ENCODE peak calls at places on chromosomes 1 and 21, in ten cellular contexts. One of them, this sample, is unnamed.

GRCh38 chr21:36613064-36613463 is 85.9 kb upstream of the SIM2 start:
- DNase-seq in GM10248: no peak
- DNase-seq in LNCaP clone FGC: no peak
- DNase-seq in mammary epithelial cell: no peak
- DNase-seq in cardiac fibroblast: no peak
- DNase-seq in RWPE1: no peak
- DNase-seq in choroid plexus epithelial cell: peak
- DNase-seq in thyroid gland: no peak
- DNase-seq in mucosa of descending colon: no peak
- DNase-seq in AG04450: peak
- DNase-seq in this sample: no peak

GRCh38 chr1:92953491-92953890 is 7.8 kb downstream of the DIPK1A start:
- DNase-seq in GM10248: peak
- DNase-seq in LNCaP clone FGC: no peak
- DNase-seq in mammary epithelial cell: no peak
- DNase-seq in cardiac fibroblast: no peak
- DNase-seq in RWPE1: no peak
- DNase-seq in choroid plexus epithelial cell: no peak
- DNase-seq in thyroid gland: no peak
- DNase-seq in mucosa of descending colon: no peak
- DNase-seq in AG04450: no peak
- DNase-seq in this sample: no peak

GRCh38 chr1:48776400-48777218 is at the start of gene BEND5:
- DNase-seq in GM10248: peak
- DNase-seq in LNCaP clone FGC: no peak
- DNase-seq in mammary epithelial cell: no peak
- DNase-seq in cardiac fibroblast: no peak
- DNase-seq in RWPE1: no peak
- DNase-seq in choroid plexus epithelial cell: no peak
- DNase-seq in thyroid gland: peak
- DNase-seq in mucosa of descending colon: peak
- DNase-seq in AG04450: peak
- DNase-seq in this sample: peak

GRCh38 chr1:147236959-147237791 is 5.3 kb upstream of the CHD1L start:
- DNase-seq in GM10248: no peak
- DNase-seq in LNCaP clone FGC: peak
- DNase-seq in mammary epithelial cell: peak
- DNase-seq in cardiac fibroblast: no peak
- DNase-seq in RWPE1: no peak
- DNase-seq in choroid plexus epithelial cell: no peak
- DNase-seq in thyroid gland: no peak
- DNase-seq in mucosa of descending colon: peak
- DNase-seq in AG04450: no peak
- DNase-seq in this sample: no peak

GRCh38 chr1:201570886-201571624 is 32.1 kb downstream of the NAV1 start:
- DNase-seq in GM10248: no peak
- DNase-seq in LNCaP clone FGC: no peak
- DNase-seq in mammary epithelial cell: no peak
- DNase-seq in cardiac fibroblast: no peak
- DNase-seq in RWPE1: no peak
- DNase-seq in choroid plexus epithelial cell: no peak
- DNase-seq in thyroid gland: no peak
- DNase-seq in mucosa of descending colon: no peak
- DNase-seq in AG04450: no peak
- DNase-seq in this sample: no peak

GRCh38 chr1:9101510-9102146 is 27.3 kb downstream of the GPR157 start:
- DNase-seq in GM10248: peak
- DNase-seq in LNCaP clone FGC: peak
- DNase-seq in mammary epithelial cell: peak
- DNase-seq in cardiac fibroblast: peak
- DNase-seq in RWPE1: peak
- DNase-seq in choroid plexus epithelial cell: peak
- DNase-seq in thyroid gland: no peak
- DNase-seq in mucosa of descending colon: peak
- DNase-seq in AG04450: peak
- DNase-seq in this sample: peak

GRCh38 chr1:52059326-52059725 is 3.2 kb downstream of the BTF3L4 start:
- DNase-seq in GM10248: no peak
- DNase-seq in LNCaP clone FGC: no peak
- DNase-seq in mammary epithelial cell: peak
- DNase-seq in cardiac fibroblast: peak
- DNase-seq in RWPE1: peak
- DNase-seq in choroid plexus epithelial cell: peak
- DNase-seq in thyroid gland: no peak
- DNase-seq in mucosa of descending colon: no peak
- DNase-seq in AG04450: no peak
- DNase-seq in this sample: no peak

GRCh38 chr1:107698161-107698560 is 266.8 kb downstream of the VAV3 start:
- DNase-seq in GM10248: no peak
- DNase-seq in LNCaP clone FGC: no peak
- DNase-seq in mammary epithelial cell: no peak
- DNase-seq in cardiac fibroblast: no peak
- DNase-seq in RWPE1: no peak
- DNase-seq in choroid plexus epithelial cell: no peak
- DNase-seq in thyroid gland: no peak
- DNase-seq in mucosa of descending colon: no peak
- DNase-seq in AG04450: no peak
- DNase-seq in this sample: no peak

DNA sequence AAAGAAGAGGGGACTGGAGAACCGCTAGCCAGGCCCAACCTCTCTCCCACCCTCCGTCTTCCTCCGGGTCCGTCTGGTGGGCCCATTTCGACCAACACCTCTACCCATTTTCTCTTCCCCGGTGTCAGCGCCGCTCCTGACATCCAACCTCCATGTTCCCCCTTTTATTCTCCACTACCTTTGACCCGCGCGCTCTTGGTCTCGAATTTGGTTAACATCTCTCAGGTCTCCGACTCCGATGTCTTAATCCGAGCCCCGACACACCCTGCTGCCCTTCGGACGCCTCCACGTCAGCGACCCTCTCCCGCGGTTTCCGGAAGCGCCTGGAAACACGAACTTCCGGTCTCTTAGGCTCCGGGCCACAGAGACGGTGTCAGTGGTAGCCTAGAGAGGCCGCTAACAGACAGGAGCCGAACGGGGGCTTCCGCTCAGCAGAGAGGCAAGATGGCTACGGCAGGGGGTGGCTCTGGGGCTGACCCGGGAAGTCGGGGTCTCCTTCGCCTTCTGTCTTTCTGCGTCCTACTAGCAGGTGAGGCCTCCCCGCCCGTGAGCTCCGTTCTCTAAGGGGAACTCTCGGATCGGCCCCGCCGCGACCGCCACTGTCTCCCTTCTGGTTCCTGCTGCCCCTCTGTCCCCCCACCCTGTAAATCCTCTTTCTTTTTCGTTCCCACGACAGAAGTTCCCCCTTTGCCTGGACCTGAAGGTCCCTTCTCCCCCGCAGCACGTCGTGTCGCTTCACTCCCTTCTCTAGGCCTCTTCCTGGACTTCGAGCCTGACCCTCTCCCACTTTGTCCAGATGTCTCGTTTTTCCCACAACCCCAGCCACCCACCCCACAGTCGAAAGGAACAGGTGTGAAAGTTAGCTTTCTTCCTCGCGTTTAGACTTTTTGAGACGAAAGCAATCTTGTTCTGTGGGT is at the start of the genes COPA and NCSTN:
- DNase-seq in GM10248: peak
- DNase-seq in LNCaP clone FGC: peak
- DNase-seq in mammary epithelial cell: peak
- DNase-seq in cardiac fibroblast: peak
- DNase-seq in RWPE1: peak
- DNase-seq in choroid plexus epithelial cell: peak
- DNase-seq in thyroid gland: peak
- DNase-seq in mucosa of descending colon: peak
- DNase-seq in AG04450: peak
- DNase-seq in this sample: peak
- TF ChIP-seq CTCF in GM10248: no peak
- TF ChIP-seq CTCF in LNCaP clone FGC: no peak
- TF ChIP-seq CTCF in mammary epithelial cell: peak
- TF ChIP-seq CTCF in cardiac fibroblast: peak
- TF ChIP-seq CTCF in RWPE1: no peak
- TF ChIP-seq CTCF in choroid plexus epithelial cell: peak
- TF ChIP-seq CTCF in thyroid gland: peak
- TF ChIP-seq CTCF in mucosa of descending colon: no peak
- TF ChIP-seq CTCF in AG04450: peak
- TF ChIP-seq CTCF in this sample: no peak

GRCh38 chr1:165893507-165893906 is 66.1 kb downstream of the UCK2 start:
- DNase-seq in GM10248: no peak
- DNase-seq in LNCaP clone FGC: no peak
- DNase-seq in mammary epithelial cell: no peak
- DNase-seq in cardiac fibroblast: peak
- DNase-seq in RWPE1: no peak
- DNase-seq in choroid plexus epithelial cell: no peak
- DNase-seq in thyroid gland: no peak
- DNase-seq in mucosa of descending colon: no peak
- DNase-seq in AG04450: no peak
- DNase-seq in this sample: no peak

GRCh38 chr1:165892935-165893334 is 65.5 kb downstream of the UCK2 start:
- DNase-seq in GM10248: no peak
- DNase-seq in LNCaP clone FGC: no peak
- DNase-seq in mammary epithelial cell: no peak
- DNase-seq in cardiac fibroblast: no peak
- DNase-seq in RWPE1: no peak
- DNase-seq in choroid plexus epithelial cell: no peak
- DNase-seq in thyroid gland: no peak
- DNase-seq in mucosa of descending colon: no peak
- DNase-seq in AG04450: no peak
- DNase-seq in this sample: no peak

GRCh38 chr1:165895451-165895871 is 68.0 kb downstream of the UCK2 start:
- DNase-seq in GM10248: no peak
- DNase-seq in LNCaP clone FGC: no peak
- DNase-seq in mammary epithelial cell: no peak
- DNase-seq in cardiac fibroblast: peak
- DNase-seq in RWPE1: no peak
- DNase-seq in choroid plexus epithelial cell: peak
- DNase-seq in thyroid gland: no peak
- DNase-seq in mucosa of descending colon: no peak
- DNase-seq in AG04450: no peak
- DNase-seq in this sample: no peak

GRCh38 chr1:165896277-165896676 is 68.9 kb downstream of the UCK2 start:
- DNase-seq in GM10248: no peak
- DNase-seq in LNCaP clone FGC: no peak
- DNase-seq in mammary epithelial cell: peak
- DNase-seq in cardiac fibroblast: peak
- DNase-seq in RWPE1: peak
- DNase-seq in choroid plexus epithelial cell: peak
- DNase-seq in thyroid gland: no peak
- DNase-seq in mucosa of descending colon: no peak
- DNase-seq in AG04450: peak
- DNase-seq in this sample: no peak

DNA sequence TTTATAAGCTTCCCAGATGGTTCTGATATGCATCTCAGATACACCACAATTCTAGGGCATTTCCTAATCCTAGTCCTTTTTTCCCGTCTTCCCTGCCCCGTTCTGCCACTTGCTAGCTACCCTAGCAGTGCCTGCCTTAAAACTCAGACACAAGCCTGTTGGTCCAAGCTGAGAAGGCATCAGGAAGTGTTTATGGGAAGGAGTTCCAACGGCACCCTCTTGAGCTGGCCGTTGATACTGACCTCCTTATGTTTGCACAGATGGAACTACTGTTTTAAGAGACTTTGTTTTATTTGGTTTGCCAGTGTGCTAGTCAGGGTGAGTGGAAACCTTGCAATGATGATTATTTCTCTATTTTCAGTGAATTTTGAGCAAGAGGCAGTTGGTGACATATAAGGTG is 67.2 kb downstream of the UCK2 start:
- DNase-seq in GM10248: no peak
- DNase-seq in LNCaP clone FGC: peak
- DNase-seq in mammary epithelial cell: no peak
- DNase-seq in cardiac fibroblast: peak
- DNase-seq in RWPE1: no peak
- DNase-seq in choroid plexus epithelial cell: peak
- DNase-seq in thyroid gland: no peak
- DNase-seq in mucosa of descending colon: no peak
- DNase-seq in AG04450: no peak
- DNase-seq in this sample: no peak
- TF ChIP-seq CTCF in GM10248: no peak
- TF ChIP-seq CTCF in LNCaP clone FGC: peak
- TF ChIP-seq CTCF in mammary epithelial cell: no peak
- TF ChIP-seq CTCF in cardiac fibroblast: no peak
- TF ChIP-seq CTCF in RWPE1: no peak
- TF ChIP-seq CTCF in choroid plexus epithelial cell: peak
- TF ChIP-seq CTCF in thyroid gland: no peak
- TF ChIP-seq CTCF in mucosa of descending colon: no peak
- TF ChIP-seq CTCF in AG04450: peak
- TF ChIP-seq CTCF in this sample: no peak

DNA sequence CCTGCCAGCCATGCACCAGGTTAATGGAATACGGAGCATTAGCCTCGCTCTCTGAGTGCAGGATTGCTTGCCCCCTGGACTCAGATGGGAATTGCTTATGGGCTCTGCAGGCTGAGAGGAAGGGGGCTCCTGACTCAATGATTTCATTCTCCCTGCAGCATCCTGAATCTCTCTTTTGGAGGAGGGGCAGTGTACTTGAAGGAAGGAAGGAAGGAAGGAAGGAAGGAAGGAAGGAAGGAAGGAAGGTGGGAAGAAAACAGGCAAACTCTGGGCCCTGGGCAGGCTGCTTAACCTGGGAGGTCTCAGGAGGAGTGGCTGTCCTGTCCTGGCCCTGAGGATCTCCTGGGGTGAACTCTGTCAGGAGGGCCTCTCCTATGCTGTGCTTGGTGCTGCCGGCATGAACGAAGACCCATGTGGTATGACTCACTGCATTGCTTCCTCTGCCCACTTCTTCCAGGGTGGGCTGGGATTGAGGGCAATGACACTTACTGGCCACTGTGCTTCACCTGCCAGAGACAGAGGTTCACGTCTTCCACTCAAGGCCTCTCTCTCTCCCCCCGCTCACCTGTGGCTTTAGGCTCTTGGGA is 257.1 kb upstream of the CSF3R start:
- DNase-seq in GM10248: no peak
- DNase-seq in LNCaP clone FGC: no peak
- DNase-seq in mammary epithelial cell: no peak
- DNase-seq in cardiac fibroblast: no peak
- DNase-seq in RWPE1: no peak
- DNase-seq in choroid plexus epithelial cell: no peak
- DNase-seq in thyroid gland: no peak
- DNase-seq in mucosa of descending colon: no peak
- DNase-seq in AG04450: no peak
- DNase-seq in this sample: no peak
- TF ChIP-seq CTCF in GM10248: no peak
- TF ChIP-seq CTCF in LNCaP clone FGC: no peak
- TF ChIP-seq CTCF in mammary epithelial cell: no peak
- TF ChIP-seq CTCF in cardiac fibroblast: no peak
- TF ChIP-seq CTCF in RWPE1: no peak
- TF ChIP-seq CTCF in choroid plexus epithelial cell: no peak
- TF ChIP-seq CTCF in thyroid gland: no peak
- TF ChIP-seq CTCF in mucosa of descending colon: no peak
- TF ChIP-seq CTCF in AG04450: no peak
- TF ChIP-seq CTCF in this sample: no peak

GRCh38 chr1:156584813-156585212 is 5.3 kb downstream of the TTC24 start:
- DNase-seq in GM10248: no peak
- DNase-seq in LNCaP clone FGC: no peak
- DNase-seq in mammary epithelial cell: no peak
- DNase-seq in cardiac fibroblast: no peak
- DNase-seq in RWPE1: no peak
- DNase-seq in choroid plexus epithelial cell: no peak
- DNase-seq in thyroid gland: no peak
- DNase-seq in mucosa of descending colon: peak
- DNase-seq in AG04450: no peak
- DNase-seq in this sample: no peak

GRCh38 chr1:156583821-156584622 is 4.5 kb downstream of the TTC24 start:
- DNase-seq in GM10248: peak
- DNase-seq in LNCaP clone FGC: peak
- DNase-seq in mammary epithelial cell: peak
- DNase-seq in cardiac fibroblast: peak
- DNase-seq in RWPE1: peak
- DNase-seq in choroid plexus epithelial cell: peak
- DNase-seq in thyroid gland: peak
- DNase-seq in mucosa of descending colon: peak
- DNase-seq in AG04450: peak
- DNase-seq in this sample: peak

GRCh38 chr1:156581661-156582387 is 2.3 kb downstream of the TTC24 start:
- DNase-seq in GM10248: peak
- DNase-seq in LNCaP clone FGC: no peak
- DNase-seq in mammary epithelial cell: no peak
- DNase-seq in cardiac fibroblast: no peak
- DNase-seq in RWPE1: no peak
- DNase-seq in choroid plexus epithelial cell: no peak
- DNase-seq in thyroid gland: no peak
- DNase-seq in mucosa of descending colon: peak
- DNase-seq in AG04450: no peak
- DNase-seq in this sample: no peak

GRCh38 chr1:156579472-156579871 is at the start of gene TTC24:
- DNase-seq in GM10248: no peak
- DNase-seq in LNCaP clone FGC: no peak
- DNase-seq in mammary epithelial cell: no peak
- DNase-seq in cardiac fibroblast: no peak
- DNase-seq in RWPE1: no peak
- DNase-seq in choroid plexus epithelial cell: no peak
- DNase-seq in thyroid gland: no peak
- DNase-seq in mucosa of descending colon: no peak
- DNase-seq in AG04450: no peak
- DNase-seq in this sample: no peak

GRCh38 chr1:156582388-156583022 is 3.0 kb downstream of the TTC24 start:
- DNase-seq in GM10248: peak
- DNase-seq in LNCaP clone FGC: no peak
- DNase-seq in mammary epithelial cell: no peak
- DNase-seq in cardiac fibroblast: no peak
- DNase-seq in RWPE1: no peak
- DNase-seq in choroid plexus epithelial cell: no peak
- DNase-seq in thyroid gland: no peak
- DNase-seq in mucosa of descending colon: peak
- DNase-seq in AG04450: no peak
- DNase-seq in this sample: no peak
- TF ChIP-seq CTCF in GM10248: peak
- TF ChIP-seq CTCF in LNCaP clone FGC: no peak
- TF ChIP-seq CTCF in mammary epithelial cell: no peak
- TF ChIP-seq CTCF in cardiac fibroblast: no peak
- TF ChIP-seq CTCF in RWPE1: no peak
- TF ChIP-seq CTCF in choroid plexus epithelial cell: no peak
- TF ChIP-seq CTCF in thyroid gland: no peak
- TF ChIP-seq CTCF in mucosa of descending colon: no peak
- TF ChIP-seq CTCF in AG04450: no peak
- TF ChIP-seq CTCF in this sample: no peak